ENCODE peak calls at places on chromosomes 2 and 18, in six cellular contexts. S is T-helper 2 cell, P is BE2C, U is iris pigment epithelial cell, I is adrenal gland, R is putamen. A is an unnamed sample.

GRCh38 chr2:11493282-11493681 is 27.3 kb upstream of the E2F6 start:
- DNase-seq in S (no peak), P (no peak), U (no peak), I (no peak), R (no peak), A (no peak)

GRCh38 chr2:40400336-40400953 is 51.4 kb downstream of the SLC8A1 start:
- DNase-seq in S (no peak), P (no peak), U (no peak), I (no peak), R (no peak), A (no peak)

GRCh38 chr2:161580426-161580825 is 43.8 kb upstream of the SLC4A10 start:
- DNase-seq in S (no peak), P (no peak), U (no peak), I (no peak), R (peak; percentile 66), A (no peak)

GRCh38 chr18:63540131-63540530 is 2.0 kb upstream of the SERPINB12 start:
- DNase-seq in S (no peak), P (no peak), U (peak; percentile 54), I (no peak), R (no peak), A (no peak)

GRCh38 chr2:217434183-217434620 is 568.6 kb downstream of the TNS1 start:
- DNase-seq in S (no peak), P (peak; percentile 94), U (peak; percentile 100), I (peak; percentile 90), R (peak; percentile 90), A (no peak)

GRCh38 chr2:200860092-200860795 is 4.2 kb downstream of the CLK1 start:
- DNase-seq in S (no peak), P (no peak), U (peak; percentile 39), I (peak; percentile 61), R (peak; percentile 45), A (no peak)

GRCh38 chr2:65053199-65053598 is 3.0 kb upstream of the CEP68 start:
- DNase-seq in S (no peak), P (no peak), U (no peak), I (no peak), R (no peak), A (no peak)

GRCh38 chr2:150981826-150982225 is 279.8 kb downstream of the RBM43 start:
- DNase-seq in S (no peak), P (peak; percentile 3), U (peak; percentile 85), I (no peak), R (no peak), A (no peak)

GRCh38 chr18:79961527-79962291 is 2.7 kb upstream of the HSBP1L1 start:
- DNase-seq in S (no peak), P (no peak), U (no peak), I (no peak), R (no peak), A (no peak)

GRCh38 chr2:177340158-177340557 is 52.4 kb upstream of the AGPS start:
- DNase-seq in S (no peak), P (no peak), U (no peak), I (no peak), R (no peak), A (no peak)

GRCh38 chr2:238713234-238713832 is 134.6 kb upstream of the TWIST2 start:
- DNase-seq in S (no peak), P (no peak), U (no peak), I (no peak), R (no peak), A (no peak)

GRCh38 chr2:150167711-150168110 is 319.8 kb downstream of the RND3 start:
- DNase-seq in S (no peak), P (no peak), U (peak; percentile 85), I (no peak), R (no peak), A (no peak)

GRCh38 chr2:154692927-154693326 is 5.6 kb upstream of the KCNJ3 start:
- DNase-seq in S (no peak), P (no peak), U (no peak), I (no peak), R (no peak), A (no peak)

GRCh38 chr18:79520473-79521390 is 125.0 kb downstream of the NFATC1 start:
- DNase-seq in S (no peak), P (no peak), U (no peak), I (peak; percentile 8), R (no peak), A (no peak)

GRCh38 chr2:44705851-44706555 is 235.5 kb upstream of the SIX3 start:
- DNase-seq in S (no peak), P (no peak), U (no peak), I (no peak), R (no peak), A (no peak)

GRCh38 chr2:159214325-159214865 is 72.1 kb downstream of the WDSUB1 start:
- DNase-seq in S (no peak), P (no peak), U (no peak), I (no peak), R (no peak), A (no peak)

GRCh38 chr2:85390941-85391669 is 19.1 kb downstream of the CAPG start:
- DNase-seq in S (peak; percentile 56), P (peak; percentile 69), U (peak; percentile 28), I (peak; percentile 48), R (no peak), A (no peak)

GRCh38 chr2:202317080-202317859 is 51.7 kb downstream of the NOP58 start:
- DNase-seq in S (no peak), P (peak; percentile 66), U (peak; percentile 69), I (peak; percentile 74), R (peak; percentile 11), A (no peak)

GRCh38 chr2:206540757-206541156 is 97.4 kb downstream of the ADAM23 start:
- DNase-seq in S (no peak), P (no peak), U (no peak), I (no peak), R (no peak), A (no peak)

GRCh38 chr2:62297642-62298010 is 101.7 kb downstream of the B3GNT2 start:
- DNase-seq in S (no peak), P (no peak), U (no peak), I (no peak), R (no peak), A (no peak)

GRCh38 chr18:77872166-77872565 is 622.5 kb downstream of the GALR1 start:
- DNase-seq in S (no peak), P (no peak), U (no peak), I (no peak), R (no peak), A (no peak)

GRCh38 chr18:23306842-23307241 is 146.2 kb upstream of the RIOK3 start:
- DNase-seq in S (no peak), P (no peak), U (no peak), I (no peak), R (no peak), A (no peak)

GRCh38 chr2:26704441-26704977 is 12.0 kb downstream of the KCNK3 start:
- DNase-seq in S (no peak), P (no peak), U (peak; percentile 36), I (peak; percentile 23), R (no peak), A (no peak)

GRCh38 chr18:25726278-25726677 is 364.1 kb downstream of the SS18 start:
- DNase-seq in S (no peak), P (no peak), U (no peak), I (no peak), R (no peak), A (no peak)

GRCh38 chr2:176085861-176086771 is 2.4 kb upstream of the EVX2 start:
- DNase-seq in S (no peak), P (peak; percentile 62), U (peak; percentile 36), I (no peak), R (peak; percentile 28), A (no peak)

GRCh38 chr2:111236027-111236426 is 115.3 kb downstream of the BCL2L11 start:
- DNase-seq in S (no peak), P (peak; percentile 16), U (no peak), I (no peak), R (no peak), A (no peak)

GRCh38 chr2:237574894-237575868 is 8.8 kb downstream of the PRLH start:
- DNase-seq in S (no peak), P (no peak), U (peak; percentile 8), I (no peak), R (no peak), A (no peak)

GRCh38 chr2:241364781-241365180 is 8.7 kb downstream of the FARP2 start:
- DNase-seq in S (no peak), P (no peak), U (peak; percentile 63), I (no peak), R (no peak), A (no peak)

GRCh38 chr2:240644859-240645301 is 19.6 kb downstream of the GPR35 start:
- DNase-seq in S (no peak), P (no peak), U (no peak), I (no peak), R (no peak), A (no peak)

GRCh38 chr2:195646424-195646823 is 10.6 kb upstream of the SLC39A10 start:
- DNase-seq in S (no peak), P (peak; percentile 24), U (no peak), I (no peak), R (no peak), A (no peak)